ENCODE peak calls at places on chromosomes 11 and 22, in five cellular contexts. One of them, this sample, is unnamed.

GRCh38 chr11:116707746-116708145 is 65.0 kb downstream of the BUD13 start:
- DNase-seq in ovary: no peak
- DNase-seq in pancreas: no peak
- DNase-seq in NCI-H774: no peak
- DNase-seq in KG1: no peak
- DNase-seq in this sample: no peak

GRCh38 chr22:47257566-47257965 is 495.1 kb downstream of the TBC1D22A start:
- DNase-seq in ovary: no peak
- DNase-seq in NCI-H774: no peak
- DNase-seq in KG1: no peak
- DNase-seq in pancreas: no peak
- DNase-seq in this sample: no peak

GRCh38 chr22:41021039-41021654 is 70.0 kb downstream of the RBX1 start:
- DNase-seq in pancreas: peak
- DNase-seq in KG1: no peak
- DNase-seq in ovary: peak
- DNase-seq in NCI-H774: no peak
- DNase-seq in this sample: peak

GRCh38 chr22:49014227-49015201 is 813.2 kb downstream of the BRD1 start:
- DNase-seq in NCI-H774: no peak
- DNase-seq in pancreas: no peak
- DNase-seq in ovary: no peak
- DNase-seq in KG1: no peak
- DNase-seq in this sample: peak

GRCh38 chr11:64870176-64870892 is 8.1 kb downstream of the EHD1 start:
- DNase-seq in KG1: no peak
- DNase-seq in ovary: no peak
- DNase-seq in NCI-H774: no peak
- DNase-seq in pancreas: no peak
- DNase-seq in this sample: no peak

GRCh38 chr11:8257003-8257664 is 6.5 kb downstream of the LMO1 start:
- DNase-seq in NCI-H774: no peak
- DNase-seq in ovary: no peak
- DNase-seq in pancreas: no peak
- DNase-seq in KG1: no peak
- DNase-seq in this sample: peak

GRCh38 chr22:20305894-20306645 is 13.8 kb downstream of the DGCR6L start:
- DNase-seq in pancreas: no peak
- DNase-seq in ovary: no peak
- DNase-seq in KG1: no peak
- DNase-seq in NCI-H774: no peak
- DNase-seq in this sample: no peak

GRCh38 chr11:19283998-19284397 is 43.3 kb upstream of the E2F8 start:
- DNase-seq in NCI-H774: no peak
- DNase-seq in KG1: no peak
- DNase-seq in pancreas: no peak
- DNase-seq in ovary: no peak
- DNase-seq in this sample: no peak

GRCh38 chr22:21818487-21819182 is 48.8 kb downstream of the MAPK1 start:
- DNase-seq in ovary: no peak
- DNase-seq in pancreas: no peak
- DNase-seq in NCI-H774: no peak
- DNase-seq in KG1: peak
- DNase-seq in this sample: no peak

GRCh38 chr11:126061707-126062678 is 673 bp downstream of the CDON start:
- DNase-seq in ovary: peak
- DNase-seq in pancreas: peak
- DNase-seq in NCI-H774: peak
- DNase-seq in KG1: no peak
- DNase-seq in this sample: peak

GRCh38 chr11:70174846-70175764 is 28.0 kb upstream of the FADD start:
- DNase-seq in pancreas: no peak
- DNase-seq in ovary: no peak
- DNase-seq in KG1: no peak
- DNase-seq in NCI-H774: no peak
- DNase-seq in this sample: no peak